ENCODE peak calls at places on chromosomes 1 and 21, in seven cellular contexts. V is neuronal stem cell, M is mesendoderm, N is IMR-90, X is mesenchymal stem cell, Q is H9, A is H1. C is an unnamed sample.

GRCh38 chr21:34498623-34499022 is 13.4 kb downstream of the KCNE1 start:
- DNase-seq in V (no peak), A (no peak), Q (no peak), N (peak), X (peak), M (no peak), C (no peak)

GRCh38 chr1:216926681-216927080 is 203.5 kb upstream of the ESRRG start:
- DNase-seq in N (no peak), A (no peak), V (peak), X (no peak), Q (peak), M (peak), C (no peak)

GRCh38 chr1:58620926-58621325 is 43.9 kb upstream of the TACSTD2 start:
- DNase-seq in Q (no peak), A (no peak), V (no peak), M (peak), X (no peak), N (no peak), C (no peak)

GRCh38 chr1:119611701-119612113 is 36.4 kb downstream of the ZNF697 start:
- DNase-seq in A (peak), N (no peak), M (peak), V (peak), Q (peak), X (peak), C (peak)

GRCh38 chr1:64487061-64487460 is 17.1 kb downstream of the CACHD1 start:
- DNase-seq in Q (no peak), V (no peak), M (peak), A (no peak), N (no peak), X (no peak), C (no peak)

GRCh38 chr1:232597721-232598120 is 32.2 kb downstream of the SIPA1L2 start:
- DNase-seq in V (no peak), N (no peak), M (no peak), A (no peak), X (no peak), Q (no peak), C (no peak)

GRCh38 chr1:186236921-186237320 is 138.1 kb downstream of the TPR start:
- DNase-seq in V (no peak), N (peak), A (no peak), X (peak), Q (no peak), M (peak), C (peak)

GRCh38 chr1:41855713-41856112 is 63.0 kb downstream of the HIVEP3 start:
- DNase-seq in A (no peak), X (no peak), Q (no peak), N (no peak), M (no peak), V (no peak), C (peak)

GRCh38 chr1:6336946-6337622 is 56.5 kb downstream of the ACOT7 start:
- DNase-seq in V (no peak), A (no peak), N (no peak), X (no peak), Q (no peak), M (no peak), C (no peak)

GRCh38 chr1:229991104-229991513 is 75.9 kb upstream of the GALNT2 start:
- DNase-seq in N (no peak), V (no peak), M (no peak), A (no peak), X (no peak), Q (no peak), C (no peak)

GRCh38 chr21:38831526-38832467 is 26.1 kb downstream of the ETS2 start:
- DNase-seq in Q (no peak), M (no peak), X (peak), V (no peak), N (peak), A (no peak), C (peak)

DNA sequence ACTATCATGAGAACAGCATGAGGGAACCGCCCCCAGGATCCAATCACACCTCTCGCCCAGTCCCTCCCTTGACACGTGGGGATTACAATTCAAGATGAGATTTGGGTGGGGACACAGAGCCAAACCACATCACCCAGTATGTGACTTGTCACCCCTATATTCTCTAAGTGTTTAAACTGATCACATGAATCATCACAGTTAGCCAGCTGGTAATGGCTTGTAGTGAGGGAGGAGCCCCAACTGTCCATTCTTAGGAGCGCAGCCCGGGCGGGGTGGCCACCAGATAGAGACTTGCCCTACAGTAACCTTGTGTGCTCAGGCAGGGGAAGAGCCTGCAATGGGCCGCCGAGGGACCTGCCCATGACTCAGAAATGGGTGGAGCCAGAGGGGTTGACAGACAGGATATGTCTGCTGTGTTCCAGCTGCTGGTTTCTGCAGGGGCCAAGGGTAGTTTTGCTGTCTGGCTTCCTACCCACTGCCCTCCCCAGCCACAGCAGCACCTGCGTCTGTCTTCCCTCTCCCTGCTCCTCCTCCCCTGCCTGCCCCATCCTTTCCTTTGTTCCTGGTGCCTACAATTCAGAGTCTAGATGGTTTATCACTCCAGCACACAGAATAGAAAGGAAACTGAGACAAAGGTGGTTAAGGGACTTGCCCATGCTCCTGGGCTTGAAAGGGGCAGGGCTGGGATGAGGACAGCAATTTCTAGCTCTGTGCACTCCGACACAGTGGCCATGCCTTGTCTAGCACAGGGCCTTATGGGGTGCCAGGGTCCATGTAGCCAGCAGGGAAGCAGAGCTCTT is 9.2 kb downstream of the ABCG1 start:
- DNase-seq in X (peak), V (no peak), N (peak), M (peak), Q (peak), A (no peak), C (peak)
- H3K27ac ChIP-seq in X (no peak), V (no peak), N (peak), M (no peak), Q (no peak), A (no peak), C (no peak)

GRCh38 chr1:228302086-228302485 is 94.2 kb downstream of the OBSCN start:
- DNase-seq in A (no peak), X (no peak), V (no peak), N (no peak), M (no peak), Q (no peak), C (no peak)
- H3K23ac ChIP-seq in A (no peak), X (no peak), V (no peak), N (no peak), M (no peak), Q (no peak), C (no peak)

GRCh38 chr1:239700667-239701066 is 314.3 kb downstream of the CHRM3 start:
- DNase-seq in N (no peak), A (no peak), Q (no peak), M (no peak), V (no peak), X (no peak), C (no peak)
- H3K4ac ChIP-seq in N (no peak), A (no peak), Q (no peak), M (no peak), V (no peak), X (no peak), C (no peak)

DNA sequence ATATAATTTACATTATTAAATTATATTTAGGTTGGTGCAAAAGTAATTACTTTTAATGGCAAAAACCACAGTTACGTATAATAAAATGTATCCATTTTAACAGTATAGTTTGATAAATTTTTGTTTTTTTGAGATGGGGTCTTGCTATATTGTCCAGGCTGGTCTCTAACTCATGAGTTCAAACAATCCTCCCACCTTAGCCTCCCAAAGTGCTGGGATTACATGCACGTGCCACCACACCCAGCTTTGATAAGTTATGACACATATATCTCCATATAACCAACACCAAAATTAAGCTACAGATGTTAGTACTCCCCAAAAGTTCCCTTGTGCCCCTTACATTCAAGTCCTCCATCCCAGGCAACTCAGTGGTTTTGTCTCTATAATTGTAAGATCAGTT is 163.1 kb downstream of the SMYD3 start:
- DNase-seq in A (no peak), Q (no peak), M (no peak), V (no peak), X (no peak), N (no peak), C (no peak)
- H3K27ac ChIP-seq in A (no peak), Q (no peak), M (no peak), V (no peak), X (no peak), N (no peak), C (no peak)

DNA sequence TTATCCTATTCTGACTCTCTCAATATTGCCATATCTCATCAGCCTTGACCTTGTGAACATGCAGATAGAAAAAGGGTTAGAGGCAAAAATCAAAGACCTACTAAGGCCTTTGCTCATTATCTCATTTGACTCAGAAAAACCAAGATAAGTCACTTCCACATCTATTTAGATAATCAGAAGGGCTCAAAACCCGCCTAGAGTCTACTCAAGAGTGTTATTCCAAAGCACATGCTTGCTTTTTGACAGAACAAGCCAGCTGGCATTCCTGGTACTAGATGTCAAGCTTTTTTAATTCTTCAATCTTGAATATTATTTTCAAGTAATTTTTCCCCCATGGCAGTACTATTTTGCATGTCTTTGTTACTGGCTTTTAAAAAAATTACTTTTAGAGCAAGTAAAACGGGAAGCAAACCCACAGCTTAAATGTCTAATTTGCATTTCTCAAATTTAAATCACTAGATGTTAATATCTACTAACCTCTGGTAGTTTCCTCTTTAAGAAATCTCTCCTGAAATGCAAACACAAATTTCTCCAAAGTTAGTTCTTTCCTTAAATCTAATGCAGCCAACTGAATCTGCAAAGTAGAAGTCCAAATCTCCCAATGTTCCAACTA is 51.5 kb downstream of the APP start:
- DNase-seq in V (no peak), N (no peak), X (no peak), M (peak), Q (no peak), A (no peak), C (no peak)
- H3K23ac ChIP-seq in V (no peak), N (no peak), X (no peak), M (no peak), Q (no peak), A (no peak), C (no peak)

C was measured in trophoblast cell.